ENCODE peak calls at places on chromosomes 5 and 9, in ten cellular contexts. B is body of pancreas, Q is IMR-90, L is sigmoid colon, D is stomach, W is transverse colon, E is heart left ventricle, C is uterus, T is upper lobe of left lung, V is ovary. N is an unnamed sample.
A peak's percentile ranks its signal among the peaks of the same experiment; 100 is the strongest.

GRCh38 chr9:136723362-136723976 is 11.1 kb downstream of the DIPK1B start:
- DNase-seq in B (no peak), Q (no peak), L (no peak), D (no peak), W (no peak), E (no peak), C (no peak), T (no peak), V (no peak), N (no peak)

GRCh38 chr9:91943876-91944470 is 6.1 kb downstream of the ROR2 start:
- DNase-seq in B (no peak), Q (peak; percentile 8), L (no peak), D (no peak), W (no peak), E (no peak), C (no peak), T (no peak), V (no peak), N (no peak)

GRCh38 chr5:73213566-73213998 is 40.6 kb downstream of the TMEM174 start:
- DNase-seq in B (peak; percentile 35), Q (peak; percentile 92), L (no peak), D (no peak), W (no peak), E (no peak), C (no peak), T (no peak), V (no peak), N (no peak)

GRCh38 chr5:110611817-110612216 is 114.7 kb downstream of the TMEM232 start:
- DNase-seq in B (no peak), Q (no peak), L (no peak), D (no peak), W (no peak), E (no peak), C (no peak), T (no peak), V (no peak), N (no peak)

GRCh38 chr5:24170026-24170425 is 474.8 kb downstream of the CDH10 start:
- DNase-seq in B (no peak), Q (no peak), L (no peak), D (no peak), W (no peak), E (no peak), C (no peak), T (no peak), V (no peak), N (no peak)

GRCh38 chr5:168282120-168282519 is 9.3 kb upstream of the WWC1 start:
- DNase-seq in B (no peak), Q (peak; percentile 86), L (no peak), D (no peak), W (no peak), E (no peak), C (no peak), T (peak; percentile 86), V (no peak), N (no peak)

GRCh38 chr9:96497117-96497399 is 47.1 kb downstream of the HABP4 start:
- DNase-seq in B (no peak), Q (no peak), L (no peak), D (no peak), W (no peak), E (no peak), C (no peak), T (no peak), V (no peak), N (no peak)

GRCh38 chr9:135122316-135122715 is 34.8 kb downstream of the OLFM1 start:
- DNase-seq in B (no peak), Q (no peak), L (no peak), D (no peak), W (no peak), E (peak; percentile 20), C (no peak), T (no peak), V (no peak), N (no peak)

GRCh38 chr5:178651046-178651810 is 24.4 kb upstream of the CLK4 start:
- DNase-seq in B (no peak), Q (peak; percentile 21), L (no peak), D (no peak), W (no peak), E (no peak), C (no peak), T (no peak), V (no peak), N (no peak)

GRCh38 chr9:2116073-2116472 is 100.9 kb downstream of the SMARCA2 start:
- DNase-seq in B (no peak), Q (no peak), L (no peak), D (no peak), W (no peak), E (no peak), C (no peak), T (no peak), V (no peak), N (no peak)

GRCh38 chr9:6557883-6558282 is 87.6 kb downstream of the GLDC start:
- DNase-seq in B (no peak), Q (no peak), L (no peak), D (no peak), W (no peak), E (no peak), C (no peak), T (no peak), V (no peak), N (no peak)

GRCh38 chr5:140821375-140822280 is at the start of gene PCDHA5:
- DNase-seq in B (no peak), Q (no peak), L (no peak), D (no peak), W (no peak), E (no peak), C (no peak), T (no peak), V (no peak), N (no peak)

GRCh38 chr9:133876836-133877235 is 115.3 kb downstream of the VAV2 start:
- DNase-seq in B (no peak), Q (no peak), L (no peak), D (no peak), W (no peak), E (no peak), C (no peak), T (no peak), V (no peak), N (no peak)

GRCh38 chr5:143892908-143893307 is 80.9 kb downstream of the HMHB1 start:
- DNase-seq in B (no peak), Q (no peak), L (no peak), D (no peak), W (no peak), E (no peak), C (no peak), T (no peak), V (no peak), N (no peak)
- TF ChIP-seq POLR2A in B (no peak), Q (no peak), L (no peak), D (no peak), W (no peak), E (no peak), C (no peak), T (no peak), V (no peak), N (no peak)

DNA sequence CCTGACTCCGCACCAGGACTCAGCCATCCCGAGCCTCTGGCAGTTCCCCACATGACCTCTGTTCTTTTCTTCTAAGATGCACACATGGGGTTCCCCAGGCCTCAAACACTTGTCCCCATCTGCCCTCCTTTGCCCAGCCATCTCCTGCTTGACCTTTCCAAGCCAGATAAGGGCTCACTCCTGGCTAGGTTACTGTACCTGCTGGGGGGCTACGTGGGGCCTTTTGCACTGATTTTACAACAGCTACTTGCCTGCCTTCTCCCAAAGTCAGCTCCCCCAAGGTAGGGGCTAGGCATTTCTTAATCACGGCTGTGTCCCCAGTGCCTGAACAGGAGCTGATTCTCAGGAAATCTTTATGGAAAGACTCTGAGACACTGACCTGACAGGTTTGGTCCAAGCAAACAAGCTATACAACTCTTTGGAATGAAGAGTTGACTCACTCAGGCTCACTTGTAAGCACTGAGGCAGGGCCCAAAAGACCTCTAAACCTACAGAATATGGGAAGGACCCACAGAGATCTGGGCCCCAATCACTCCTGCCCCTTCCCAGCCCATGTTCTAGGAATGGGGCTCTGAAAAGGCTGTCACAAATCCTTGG is 2.5 kb downstream of the MACROH2A1 start:
- DNase-seq in B (no peak), Q (no peak), L (no peak), D (no peak), W (no peak), E (no peak), C (no peak), T (no peak), V (no peak), N (no peak)
- H3K27ac ChIP-seq in B (no peak overlapping the region), Q (no peak overlapping the region), L (no peak overlapping the region), D (peak overlapping the region; percentile 5), W (peak overlapping the region; percentile 41), E (peak overlapping the region; percentile 50), C (no peak overlapping the region), T (peak overlapping the region; percentile 54), V (no peak overlapping the region), N (peak overlapping the region; percentile 98)

GRCh38 chr9:117253256-117253655 is 161.6 kb downstream of the ASTN2 start:
- DNase-seq in B (no peak), Q (no peak), L (no peak), D (no peak), W (no peak), E (no peak), C (no peak), T (no peak), V (no peak), N (no peak)

GRCh38 chr9:117245225-117245624 is 169.6 kb downstream of the ASTN2 start:
- DNase-seq in B (no peak), Q (no peak), L (no peak), D (no peak), W (no peak), E (no peak), C (no peak), T (no peak), V (no peak), N (no peak)

GRCh38 chr9:117250610-117251215 is 164.1 kb downstream of the ASTN2 start:
- DNase-seq in B (no peak), Q (no peak), L (no peak), D (no peak), W (no peak), E (no peak), C (no peak), T (no peak), V (no peak), N (no peak)

GRCh38 chr9:117249799-117250198 is 165.1 kb downstream of the ASTN2 start:
- DNase-seq in B (no peak), Q (no peak), L (no peak), D (no peak), W (no peak), E (no peak), C (no peak), T (no peak), V (no peak), N (no peak)

GRCh38 chr9:117247271-117247670 is 167.6 kb downstream of the ASTN2 start:
- DNase-seq in B (no peak), Q (no peak), L (no peak), D (no peak), W (no peak), E (no peak), C (no peak), T (no peak), V (no peak), N (no peak)
- TF ChIP-seq CTCF in B (peak; percentile 53), Q (no peak), L (no peak), D (peak; percentile 49), W (no peak), E (no peak), C (no peak), T (no peak), V (no peak), N (no peak)

DNA sequence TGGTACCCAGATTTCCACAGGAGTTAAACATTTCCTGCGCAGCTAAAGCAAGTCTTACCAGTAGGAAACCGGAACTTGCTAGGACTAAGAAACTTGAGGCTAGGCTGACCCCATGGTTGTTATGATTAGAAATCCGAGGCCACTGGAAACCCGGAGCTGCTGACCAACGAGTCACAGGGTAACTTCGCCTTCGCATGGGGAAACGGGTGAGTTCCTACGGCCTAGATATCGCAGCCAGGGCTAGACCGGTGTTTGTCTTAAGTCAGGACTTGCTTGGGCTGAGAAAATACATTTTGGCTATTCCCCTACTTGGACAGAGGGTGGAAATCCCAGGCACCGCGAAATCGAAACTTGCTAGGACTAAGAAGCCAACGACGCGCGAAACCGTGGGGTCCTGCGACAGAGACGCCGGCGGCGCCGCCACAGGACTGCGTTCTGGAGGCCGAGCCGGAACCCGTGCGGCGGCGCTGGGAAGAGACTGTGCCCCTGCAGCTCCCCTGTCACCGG is 1.6 kb upstream of the ANXA2R start:
- DNase-seq in B (peak; percentile 59), Q (peak; percentile 94), L (peak; percentile 80), D (peak; percentile 58), W (peak; percentile 63), E (peak; percentile 86), C (peak; percentile 52), T (peak; percentile 62), V (peak; percentile 56), N (no peak)
- TF ChIP-seq POLR2A in B (no peak), Q (peak; percentile 71), L (no peak), D (no peak), W (peak; percentile 10), E (no peak), C (no peak), T (no peak), V (no peak), N (no peak)

N was measured in esophagus squamous epithelium.